ENCODE peak calls at places on chromosomes 16 and 17, in five cellular contexts. D is uterus, N is occipital lobe, E is body of pancreas, T is immature natural killer cell. W is an unnamed sample.

GRCh38 chr17:50953831-50954601 is 87.9 kb upstream of the TOB1 start:
- DNase-seq in D (no peak), N (no peak), E (no peak), T (no peak), W (peak; percentile 68)

GRCh38 chr17:78946131-78946530 is 20.9 kb upstream of the TIMP2 start:
- DNase-seq in D (no peak), N (no peak), E (no peak), T (no peak), W (no peak)

GRCh38 chr17:10243905-10244844 is 45.8 kb upstream of the GAS7 start:
- DNase-seq in D (peak; percentile 80), N (peak; percentile 8), E (no peak), T (no peak), W (no peak)

GRCh38 chr16:69150146-69150865 is 17.9 kb downstream of the UTP4 start:
- DNase-seq in D (peak; percentile 78), N (peak; percentile 62), E (peak; percentile 65), T (peak; percentile 66), W (peak; percentile 92)

GRCh38 chr17:81309140-81309858 is 14.2 kb upstream of the SLC38A10 start:
- DNase-seq in D (peak; percentile 82), N (no peak), E (peak; percentile 91), T (peak; percentile 61), W (peak; percentile 75)

GRCh38 chr17:19000531-19001011 is 4.0 kb downstream of the FAM83G start:
- DNase-seq in D (peak; percentile 26), N (no peak), E (peak; percentile 45), T (no peak), W (no peak)

GRCh38 chr16:11094838-11095565 is 150.6 kb downstream of the CLEC16A start:
- DNase-seq in D (no peak), N (no peak), E (no peak), T (no peak), W (no peak)

GRCh38 chr16:12416136-12416787 is 387.4 kb downstream of the CPPED1 start:
- DNase-seq in D (no peak), N (no peak), E (no peak), T (no peak), W (no peak)

GRCh38 chr16:23182206-23182674 is 305 bp upstream of the SCNN1G start:
- DNase-seq in D (peak; percentile 39), N (peak; percentile 16), E (peak; percentile 95), T (peak; percentile 28), W (peak; percentile 85)

W was measured in dermis blood vessel endothelial cell.